ENCODE peak calls at places on chromosomes 12 and 14, in eight cellular contexts. P, U, V, T, M, C, H and A are unnamed samples.

GRCh38 chr14:46574236-46574970 is 77.2 kb downstream of the RPL10L start:
- DNase-seq in V (no peak), H (no peak), P (no peak), U (no peak), T (no peak), M (peak; percentile 41), C (peak; percentile 36), A (no peak)

GRCh38 chr12:73341559-73342247 is 1069.5 kb downstream of the TRHDE start:
- DNase-seq in M (no peak), C (no peak), V (no peak), P (no peak), U (no peak), T (no peak), H (no peak), A (no peak)

GRCh38 chr12:122835693-122836026 is 403 bp downstream of the HIP1R start:
- DNase-seq in U (no peak), M (no peak), V (no peak), H (no peak), T (no peak), C (peak; percentile 9), P (no peak), A (no peak)

GRCh38 chr12:53970451-53970850 is 2.5 kb upstream of the HOXC11 start:
- DNase-seq in H (no peak), P (peak; percentile 7), C (no peak), T (no peak), U (no peak), M (no peak), V (no peak), A (no peak)

GRCh38 chr14:30518867-30519266 is 40.1 kb upstream of the G2E3 start:
- DNase-seq in P (no peak), H (no peak), T (no peak), V (no peak), C (no peak), M (no peak), U (no peak), A (no peak)

GRCh38 chr14:22650960-22651521 is 6.9 kb upstream of the OR6J1 start:
- DNase-seq in U (no peak), C (peak; percentile 16), T (peak; percentile 20), H (no peak), P (no peak), V (no peak), M (peak; percentile 77), A (no peak)

GRCh38 chr14:103847954-103848719 is 762 bp upstream of the PPP1R13B start:
- DNase-seq in T (no peak), U (no peak), V (peak; percentile 88), P (peak; percentile 63), C (no peak), M (no peak), H (no peak), A (no peak)

GRCh38 chr12:11067514-11067913 is 5.4 kb upstream of the TAS2R46 start:
- DNase-seq in T (no peak), H (no peak), P (peak; percentile 33), U (no peak), M (no peak), C (peak; percentile 54), V (no peak), A (no peak)

GRCh38 chr12:68111995-68112394 is 47.5 kb downstream of the IFNG start:
- DNase-seq in C (no peak), P (no peak), M (no peak), V (no peak), U (no peak), T (no peak), H (no peak), A (no peak)

GRCh38 chr12:87201598-87201997 is 827.6 kb downstream of the C12orf50 start:
- DNase-seq in H (no peak), M (no peak), V (no peak), T (no peak), U (no peak), P (no peak), C (peak; percentile 65), A (no peak)

GRCh38 chr14:48937796-48938195 is 648.4 kb downstream of the RPS29 start:
- DNase-seq in H (no peak), V (no peak), C (peak; percentile 12), P (no peak), M (no peak), T (no peak), U (no peak), A (no peak)

GRCh38 chr12:47155457-47156166 is 75.9 kb upstream of the AMIGO2 start:
- DNase-seq in H (peak; percentile 33), P (no peak), V (no peak), M (peak; percentile 19), U (no peak), C (peak; percentile 73), T (no peak), A (no peak)

GRCh38 chr14:103008768-103009342 is 48.5 kb downstream of the CDC42BPB start:
- DNase-seq in M (no peak), P (no peak), V (no peak), U (no peak), C (peak; percentile 58), H (no peak), T (no peak), A (peak; percentile 55)

GRCh38 chr12:11837318-11837934 is 188.0 kb downstream of the ETV6 start:
- DNase-seq in T (no peak), V (no peak), H (no peak), P (no peak), M (no peak), U (no peak), C (no peak), A (no peak)

GRCh38 chr14:77204907-77205306 is 23.3 kb downstream of the TMEM63C start:
- DNase-seq in P (no peak), U (no peak), M (no peak), C (no peak), H (no peak), V (peak; percentile 13), T (no peak), A (no peak)

GRCh38 chr12:63802012-63802608 is 22.4 kb downstream of the RXYLT1 start:
- DNase-seq in U (no peak), M (peak; percentile 36), T (peak; percentile 38), P (no peak), H (peak; percentile 44), V (no peak), C (peak; percentile 48), A (no peak)

GRCh38 chr14:94598816-94599655 is 13.2 kb upstream of the SERPINA3 start:
- DNase-seq in T (peak; percentile 90), C (peak; percentile 98), H (no peak), V (peak; percentile 96), U (no peak), P (peak; percentile 88), M (peak; percentile 61), A (peak; percentile 71)

GRCh38 chr12:43103866-43104265 is 448.1 kb downstream of the ADAMTS20 start:
- DNase-seq in M (no peak), V (no peak), U (no peak), P (no peak), H (no peak), T (no peak), C (no peak), A (no peak)

GRCh38 chr12:11709513-11709912 is 60.0 kb downstream of the ETV6 start:
- DNase-seq in C (no peak), H (no peak), T (no peak), V (no peak), U (no peak), P (no peak), M (no peak), A (no peak)

GRCh38 chr12:27434673-27435565 is 11.6 kb upstream of the SMCO2 start:
- DNase-seq in H (no peak), T (peak; percentile 10), V (no peak), C (peak; percentile 25), U (no peak), P (no peak), M (no peak), A (no peak)